ENCODE peak calls at places on chromosomes 13 and 19, in five cellular contexts. G, X, C, Y and R are unnamed samples.

GRCh38 chr13:110570886-110571285 is 9.4 kb upstream of the RAB20 start:
- DNase-seq in G (no peak), X (no peak), C (no peak), Y (no peak), R (no peak)

GRCh38 chr13:21637296-21637695 is 33.3 kb upstream of the MICU2 start:
- DNase-seq in G (no peak), X (peak), C (peak), Y (no peak), R (no peak)

GRCh38 chr13:113548171-113548641 is 36.3 kb upstream of the TFDP1 start:
- DNase-seq in G (no peak), X (no peak), C (no peak), Y (no peak), R (no peak)

GRCh38 chr19:19552811-19553210 is 14.7 kb downstream of the CILP2 start:
- DNase-seq in G (no peak), X (peak), C (peak), Y (no peak), R (no peak)

GRCh38 chr13:93847162-93847561 is 620.6 kb downstream of the GPC6 start:
- DNase-seq in G (no peak), X (no peak), C (no peak), Y (no peak), R (no peak)

GRCh38 chr19:13043285-13043684 is 48.0 kb downstream of the NFIX start:
- DNase-seq in G (no peak), X (no peak), C (no peak), Y (no peak), R (no peak)

GRCh38 chr13:105957769-105958438 is 577.6 kb downstream of the EFNB2 start:
- DNase-seq in G (no peak), X (no peak), C (no peak), Y (no peak), R (no peak)

GRCh38 chr19:14370169-14370998 is 10.9 kb upstream of the ADGRE5 start:
- DNase-seq in G (no peak), X (peak), C (peak), Y (no peak), R (no peak)

GRCh38 chr13:106691861-106692260 is 123.9 kb upstream of the ARGLU1 start:
- DNase-seq in G (no peak), X (no peak), C (no peak), Y (no peak), R (no peak)

GRCh38 chr13:89748716-89749115 is 1598.8 kb upstream of the MIR17HG start:
- DNase-seq in G (no peak), X (no peak), C (no peak), Y (no peak), R (no peak)

GRCh38 chr13:61286148-61286745 is 129.4 kb downstream of the PCDH20 start:
- DNase-seq in G (peak), X (no peak), C (no peak), Y (no peak), R (no peak)

GRCh38 chr19:51552996-51553725 is 17.9 kb upstream of the ZNF175 start:
- DNase-seq in G (no peak), X (peak), C (peak), Y (no peak), R (no peak)

GRCh38 chr19:48991823-48992570 is 1.1 kb downstream of the GYS1 start:
- DNase-seq in G (no peak), X (no peak), C (no peak), Y (no peak), R (no peak)

GRCh38 chr13:76711515-76712182 is 174.6 kb downstream of the KCTD12 start:
- DNase-seq in G (no peak), X (no peak), C (no peak), Y (no peak), R (no peak)

GRCh38 chr13:31200636-31200970 is 828 bp downstream of the B3GLCT start:
- DNase-seq in G (peak), X (peak), C (peak), Y (peak), R (no peak)

GRCh38 chr19:32901504-32902161 is 32.1 kb upstream of the SLC7A9 start:
- DNase-seq in G (no peak), X (no peak), C (no peak), Y (no peak), R (no peak)

GRCh38 chr19:17555929-17556813 is 722 bp downstream of the COLGALT1 start:
- DNase-seq in G (no peak), X (peak), C (peak), Y (peak), R (peak)

GRCh38 chr19:19214892-19215291 is 3.1 kb downstream of the NCAN start:
- DNase-seq in G (no peak), X (peak), C (peak), Y (no peak), R (no peak)

GRCh38 chr19:49851456-49852259 is 699 bp downstream of the PTOV1 start:
- DNase-seq in G (no peak), X (peak), C (peak), Y (peak), R (peak)

GRCh38 chr13:98658131-98658530 is 81.2 kb upstream of the STK24 start:
- DNase-seq in G (no peak), X (no peak), C (no peak), Y (no peak), R (no peak)

GRCh38 chr13:98014766-98015165 is 61.3 kb downstream of the IPO5 start:
- DNase-seq in G (no peak), X (no peak), C (no peak), Y (no peak), R (no peak)

GRCh38 chr13:27309401-27309958 is 38.9 kb downstream of the RASL11A start:
- DNase-seq in G (no peak), X (no peak), C (no peak), Y (no peak), R (no peak)

GRCh38 chr19:17944301-17944700 is 11.5 kb downstream of the CCDC124 start:
- DNase-seq in G (no peak), X (no peak), C (no peak), Y (no peak), R (no peak)

GRCh38 chr13:98490195-98490771 is 86.6 kb downstream of the STK24 start:
- DNase-seq in G (no peak), X (no peak), C (no peak), Y (no peak), R (no peak)

GRCh38 chr19:16611121-16611520 is 16.9 kb downstream of the MED26 start:
- DNase-seq in G (no peak), X (no peak), C (no peak), Y (no peak), R (no peak)

GRCh38 chr13:76992548-76993001 is 694 bp downstream of the CLN5 start:
- DNase-seq in G (no peak), X (peak), C (peak), Y (no peak), R (no peak)

GRCh38 chr13:74151859-74152258 is 17.7 kb upstream of the KLF12 start:
- DNase-seq in G (no peak), X (no peak), C (no peak), Y (no peak), R (no peak)